ENCODE peak calls at places on chromosomes 1 and 21, in five cellular contexts. T is CD4-positive, alpha-beta T cell; F is omental fat pad; L is A549; M is right cardiac atrium. N is an unnamed sample.

GRCh38 chr1:157566484-157567300 is 14.4 kb upstream of the FCRL5 start:
- ATAC-seq in L (no peak), F (no peak), T (no peak), M (no peak), N (no peak)

GRCh38 chr1:155478270-155478852 is 84.2 kb downstream of the ASH1L start:
- ATAC-seq in T (no peak), L (no peak), M (no peak), F (no peak), N (no peak)

GRCh38 chr1:160166459-160166858 is 15.1 kb downstream of the ATP1A4 start:
- ATAC-seq in T (no peak), L (no peak), M (no peak), F (no peak), N (no peak)

GRCh38 chr1:70083519-70083918 is 121.9 kb downstream of the LRRC40 start:
- ATAC-seq in L (no peak), M (no peak), F (no peak), T (no peak), N (no peak)

GRCh38 chr1:193634470-193634869 is 448.1 kb upstream of the B3GALT2 start:
- ATAC-seq in M (no peak), L (no peak), F (no peak), T (peak; percentile 58), N (no peak)

GRCh38 chr1:84995484-84996334 is 1.2 kb downstream of the MCOLN2 start:
- ATAC-seq in T (no peak), F (no peak), L (no peak), M (no peak), N (no peak)

GRCh38 chr1:43898981-43899380 is 34.6 kb upstream of the ARTN start:
- ATAC-seq in T (no peak), M (no peak), F (no peak), L (no peak), N (no peak)

GRCh38 chr21:27831821-27832569 is 865.1 kb upstream of the ADAMTS5 start:
- ATAC-seq in F (peak; percentile 57), M (no peak), T (no peak), L (no peak), N (peak; percentile 48)

GRCh38 chr1:162991444-162991843 is 77.7 kb upstream of the RGS4 start:
- ATAC-seq in L (no peak), M (no peak), T (no peak), F (no peak), N (no peak)

GRCh38 chr1:89465201-89465600 is 59.4 kb upstream of the LRRC8B start:
- ATAC-seq in L (no peak), M (no peak), F (no peak), T (peak; percentile 39), N (no peak)

GRCh38 chr21:38937844-38938243 is 132.1 kb downstream of the ETS2 start:
- ATAC-seq in F (no peak), T (no peak), M (no peak), L (no peak), N (no peak)

GRCh38 chr1:200033511-200034261 is 6.2 kb downstream of the NR5A2 start:
- ATAC-seq in M (no peak), L (no peak), T (no peak), F (no peak), N (no peak)

GRCh38 chr1:240363315-240363714 is 248.6 kb downstream of the GREM2 start:
- ATAC-seq in T (no peak), L (no peak), F (no peak), M (no peak), N (no peak)

N was measured in gastroesophageal sphincter.